ENCODE peak calls at places on chromosomes 1 and 21, in eight cellular contexts. One of them, this sample, is unnamed.

GRCh38 chr1:89198500-89199072 is at the start of gene GBP4:
- DNase-seq in osteocyte: no peak
- DNase-seq in cardiac muscle cell: peak
- DNase-seq in AG04449: no peak
- DNase-seq in fibroblast of lung: peak
- DNase-seq in Calu3: peak
- DNase-seq in CD8-positive, alpha-beta T cell: peak
- DNase-seq in endothelial cell: peak
- DNase-seq in this sample: no peak

GRCh38 chr21:16372546-16372945 is 642.8 kb downstream of the USP25 start:
- DNase-seq in endothelial cell: no peak
- DNase-seq in osteocyte: no peak
- DNase-seq in fibroblast of lung: no peak
- DNase-seq in Calu3: no peak
- DNase-seq in AG04449: no peak
- DNase-seq in cardiac muscle cell: no peak
- DNase-seq in CD8-positive, alpha-beta T cell: no peak
- DNase-seq in this sample: no peak

GRCh38 chr21:44962481-44962966 is 22.7 kb downstream of the SLX9 start:
- DNase-seq in fibroblast of lung: peak
- DNase-seq in endothelial cell: no peak
- DNase-seq in Calu3: no peak
- DNase-seq in cardiac muscle cell: peak
- DNase-seq in AG04449: peak
- DNase-seq in CD8-positive, alpha-beta T cell: no peak
- DNase-seq in osteocyte: no peak
- DNase-seq in this sample: no peak

GRCh38 chr1:224427346-224427745 is 7.3 kb downstream of the WDR26 start:
- DNase-seq in AG04449: peak
- DNase-seq in osteocyte: no peak
- DNase-seq in Calu3: no peak
- DNase-seq in fibroblast of lung: peak
- DNase-seq in endothelial cell: no peak
- DNase-seq in CD8-positive, alpha-beta T cell: no peak
- DNase-seq in cardiac muscle cell: peak
- DNase-seq in this sample: no peak

GRCh38 chr1:23129846-23130245 is 38.8 kb downstream of the LUZP1 start:
- DNase-seq in Calu3: no peak
- DNase-seq in osteocyte: no peak
- DNase-seq in AG04449: no peak
- DNase-seq in cardiac muscle cell: no peak
- DNase-seq in endothelial cell: no peak
- DNase-seq in CD8-positive, alpha-beta T cell: no peak
- DNase-seq in fibroblast of lung: peak
- DNase-seq in this sample: no peak

GRCh38 chr1:62241357-62242131 is 46.9 kb downstream of the L1TD1 start:
- DNase-seq in cardiac muscle cell: no peak
- DNase-seq in fibroblast of lung: no peak
- DNase-seq in CD8-positive, alpha-beta T cell: no peak
- DNase-seq in osteocyte: no peak
- DNase-seq in Calu3: peak
- DNase-seq in endothelial cell: no peak
- DNase-seq in AG04449: no peak
- DNase-seq in this sample: peak

GRCh38 chr1:36703526-36704208 is 221.0 kb upstream of the CSF3R start:
- DNase-seq in endothelial cell: peak
- DNase-seq in Calu3: peak
- DNase-seq in osteocyte: no peak
- DNase-seq in fibroblast of lung: peak
- DNase-seq in cardiac muscle cell: peak
- DNase-seq in AG04449: no peak
- DNase-seq in CD8-positive, alpha-beta T cell: peak
- DNase-seq in this sample: peak

GRCh38 chr1:190226006-190226405 is 251.7 kb downstream of the BRINP3 start:
- DNase-seq in CD8-positive, alpha-beta T cell: no peak
- DNase-seq in endothelial cell: no peak
- DNase-seq in osteocyte: no peak
- DNase-seq in cardiac muscle cell: peak
- DNase-seq in AG04449: no peak
- DNase-seq in Calu3: no peak
- DNase-seq in fibroblast of lung: no peak
- DNase-seq in this sample: no peak

GRCh38 chr1:222909586-222909985 is 94.7 kb downstream of the DISP1 start:
- DNase-seq in cardiac muscle cell: peak
- DNase-seq in Calu3: no peak
- DNase-seq in AG04449: no peak
- DNase-seq in fibroblast of lung: peak
- DNase-seq in endothelial cell: no peak
- DNase-seq in CD8-positive, alpha-beta T cell: no peak
- DNase-seq in osteocyte: no peak
- DNase-seq in this sample: no peak

GRCh38 chr1:222904451-222904850 is 89.6 kb downstream of the DISP1 start:
- DNase-seq in AG04449: no peak
- DNase-seq in osteocyte: no peak
- DNase-seq in fibroblast of lung: no peak
- DNase-seq in endothelial cell: no peak
- DNase-seq in CD8-positive, alpha-beta T cell: no peak
- DNase-seq in cardiac muscle cell: no peak
- DNase-seq in Calu3: no peak
- DNase-seq in this sample: no peak
- TF ChIP-seq CTCF in AG04449: no peak
- TF ChIP-seq CTCF in osteocyte: no peak
- TF ChIP-seq CTCF in fibroblast of lung: no peak
- TF ChIP-seq CTCF in endothelial cell: no peak
- TF ChIP-seq CTCF in CD8-positive, alpha-beta T cell: no peak
- TF ChIP-seq CTCF in cardiac muscle cell: no peak
- TF ChIP-seq CTCF in Calu3: no peak
- TF ChIP-seq CTCF in this sample: no peak

GRCh38 chr1:5596651-5597050 is 395.6 kb downstream of the NPHP4 start:
- DNase-seq in osteocyte: peak
- DNase-seq in CD8-positive, alpha-beta T cell: no peak
- DNase-seq in AG04449: no peak
- DNase-seq in fibroblast of lung: no peak
- DNase-seq in endothelial cell: no peak
- DNase-seq in cardiac muscle cell: no peak
- DNase-seq in Calu3: no peak
- DNase-seq in this sample: no peak

GRCh38 chr1:5597991-5598823 is 394.0 kb downstream of the NPHP4 start:
- DNase-seq in fibroblast of lung: no peak
- DNase-seq in Calu3: no peak
- DNase-seq in AG04449: no peak
- DNase-seq in cardiac muscle cell: no peak
- DNase-seq in endothelial cell: no peak
- DNase-seq in CD8-positive, alpha-beta T cell: no peak
- DNase-seq in osteocyte: peak
- DNase-seq in this sample: no peak

GRCh38 chr1:5594056-5594956 is 397.9 kb downstream of the NPHP4 start:
- DNase-seq in endothelial cell: no peak
- DNase-seq in cardiac muscle cell: no peak
- DNase-seq in CD8-positive, alpha-beta T cell: no peak
- DNase-seq in osteocyte: peak
- DNase-seq in AG04449: no peak
- DNase-seq in Calu3: no peak
- DNase-seq in fibroblast of lung: no peak
- DNase-seq in this sample: no peak

GRCh38 chr1:5597171-5597864 is 394.9 kb downstream of the NPHP4 start:
- DNase-seq in cardiac muscle cell: no peak
- DNase-seq in CD8-positive, alpha-beta T cell: no peak
- DNase-seq in endothelial cell: no peak
- DNase-seq in fibroblast of lung: no peak
- DNase-seq in AG04449: no peak
- DNase-seq in osteocyte: peak
- DNase-seq in Calu3: no peak
- DNase-seq in this sample: no peak

DNA sequence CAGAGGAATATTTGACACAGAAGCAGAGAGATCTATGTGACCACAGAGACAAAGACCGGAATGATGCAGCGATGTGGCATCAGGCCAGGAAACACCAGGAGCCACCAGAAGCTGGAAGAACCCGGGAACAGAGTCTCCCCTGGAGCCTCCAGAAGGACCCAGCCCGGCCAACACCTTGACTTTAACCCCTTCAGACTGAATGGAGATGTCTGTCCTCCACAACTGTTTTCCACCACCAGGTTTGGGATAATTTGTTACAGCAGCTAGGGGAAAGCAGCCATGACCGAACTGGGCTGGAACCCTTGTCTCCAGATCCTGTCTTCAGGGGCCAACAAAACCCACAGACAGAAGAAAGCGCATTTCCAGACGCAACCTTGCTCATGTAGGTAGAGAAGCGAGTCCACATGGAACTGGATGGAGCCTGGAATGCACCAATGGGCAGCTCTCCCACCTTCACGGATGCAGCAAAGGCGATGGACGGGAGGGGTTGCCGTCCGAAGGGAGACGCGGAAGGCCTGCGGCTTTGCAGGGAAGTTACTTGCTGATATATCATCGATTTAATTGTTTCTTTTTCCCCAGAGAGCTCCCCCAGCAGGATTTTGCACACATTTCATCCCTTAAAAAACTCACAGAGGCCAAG is 396.6 kb downstream of the NPHP4 start:
- DNase-seq in osteocyte: peak
- DNase-seq in AG04449: no peak
- DNase-seq in endothelial cell: no peak
- DNase-seq in CD8-positive, alpha-beta T cell: no peak
- DNase-seq in Calu3: no peak
- DNase-seq in fibroblast of lung: no peak
- DNase-seq in cardiac muscle cell: no peak
- DNase-seq in this sample: no peak
- TF ChIP-seq CTCF in osteocyte: no peak
- TF ChIP-seq CTCF in AG04449: no peak
- TF ChIP-seq CTCF in endothelial cell: no peak
- TF ChIP-seq CTCF in CD8-positive, alpha-beta T cell: no peak
- TF ChIP-seq CTCF in Calu3: no peak
- TF ChIP-seq CTCF in fibroblast of lung: no peak
- TF ChIP-seq CTCF in cardiac muscle cell: no peak
- TF ChIP-seq CTCF in this sample: no peak

GRCh38 chr1:157219182-157219581 is 81.0 kb upstream of the ETV3 start:
- DNase-seq in cardiac muscle cell: no peak
- DNase-seq in fibroblast of lung: no peak
- DNase-seq in endothelial cell: no peak
- DNase-seq in AG04449: no peak
- DNase-seq in CD8-positive, alpha-beta T cell: no peak
- DNase-seq in Calu3: no peak
- DNase-seq in osteocyte: no peak
- DNase-seq in this sample: no peak

GRCh38 chr1:157218671-157219070 is 80.5 kb upstream of the ETV3 start:
- DNase-seq in AG04449: no peak
- DNase-seq in fibroblast of lung: no peak
- DNase-seq in Calu3: no peak
- DNase-seq in endothelial cell: no peak
- DNase-seq in CD8-positive, alpha-beta T cell: no peak
- DNase-seq in cardiac muscle cell: no peak
- DNase-seq in osteocyte: no peak
- DNase-seq in this sample: no peak

GRCh38 chr1:157213836-157214235 is 75.6 kb upstream of the ETV3 start:
- DNase-seq in fibroblast of lung: no peak
- DNase-seq in cardiac muscle cell: no peak
- DNase-seq in AG04449: no peak
- DNase-seq in Calu3: no peak
- DNase-seq in endothelial cell: no peak
- DNase-seq in CD8-positive, alpha-beta T cell: no peak
- DNase-seq in osteocyte: no peak
- DNase-seq in this sample: no peak

GRCh38 chr1:157217486-157217885 is 79.3 kb upstream of the ETV3 start:
- DNase-seq in CD8-positive, alpha-beta T cell: no peak
- DNase-seq in cardiac muscle cell: no peak
- DNase-seq in osteocyte: no peak
- DNase-seq in endothelial cell: no peak
- DNase-seq in Calu3: no peak
- DNase-seq in fibroblast of lung: no peak
- DNase-seq in AG04449: no peak
- DNase-seq in this sample: no peak

DNA sequence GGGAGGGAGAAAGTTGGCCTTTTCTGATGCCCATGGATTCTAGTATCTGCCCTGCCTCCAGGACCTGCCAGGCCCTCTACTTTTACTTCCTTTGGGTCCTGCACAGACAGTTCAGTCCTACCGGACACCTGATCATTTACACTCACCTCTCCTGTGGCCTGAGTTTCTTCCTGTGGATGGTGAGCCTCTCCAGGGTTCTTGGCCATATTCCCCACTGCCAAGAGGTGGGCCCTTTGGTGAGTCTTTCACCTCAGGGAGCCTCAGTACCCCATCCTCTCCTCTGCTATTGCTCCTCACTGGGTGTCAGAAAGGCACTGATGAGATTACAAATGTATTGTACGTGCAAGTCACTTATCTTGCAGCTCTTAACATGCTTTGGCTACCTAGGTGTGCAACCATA is 81.4 kb upstream of the ETV3 start:
- DNase-seq in endothelial cell: no peak
- DNase-seq in cardiac muscle cell: no peak
- DNase-seq in Calu3: no peak
- DNase-seq in CD8-positive, alpha-beta T cell: no peak
- DNase-seq in fibroblast of lung: no peak
- DNase-seq in osteocyte: no peak
- DNase-seq in AG04449: no peak
- DNase-seq in this sample: no peak
- TF ChIP-seq CTCF in endothelial cell: no peak
- TF ChIP-seq CTCF in cardiac muscle cell: no peak
- TF ChIP-seq CTCF in Calu3: no peak
- TF ChIP-seq CTCF in CD8-positive, alpha-beta T cell: no peak
- TF ChIP-seq CTCF in fibroblast of lung: no peak
- TF ChIP-seq CTCF in osteocyte: no peak
- TF ChIP-seq CTCF in AG04449: no peak
- TF ChIP-seq CTCF in this sample: no peak

GRCh38 chr1:166020229-166020628 is 146.6 kb downstream of the FAM78B start:
- DNase-seq in cardiac muscle cell: no peak
- DNase-seq in CD8-positive, alpha-beta T cell: no peak
- DNase-seq in Calu3: no peak
- DNase-seq in endothelial cell: no peak
- DNase-seq in AG04449: no peak
- DNase-seq in osteocyte: no peak
- DNase-seq in fibroblast of lung: no peak
- DNase-seq in this sample: no peak

GRCh38 chr1:166013232-166013631 is 153.6 kb downstream of the FAM78B start:
- DNase-seq in AG04449: no peak
- DNase-seq in Calu3: no peak
- DNase-seq in fibroblast of lung: no peak
- DNase-seq in osteocyte: no peak
- DNase-seq in CD8-positive, alpha-beta T cell: no peak
- DNase-seq in cardiac muscle cell: no peak
- DNase-seq in endothelial cell: no peak
- DNase-seq in this sample: peak

DNA sequence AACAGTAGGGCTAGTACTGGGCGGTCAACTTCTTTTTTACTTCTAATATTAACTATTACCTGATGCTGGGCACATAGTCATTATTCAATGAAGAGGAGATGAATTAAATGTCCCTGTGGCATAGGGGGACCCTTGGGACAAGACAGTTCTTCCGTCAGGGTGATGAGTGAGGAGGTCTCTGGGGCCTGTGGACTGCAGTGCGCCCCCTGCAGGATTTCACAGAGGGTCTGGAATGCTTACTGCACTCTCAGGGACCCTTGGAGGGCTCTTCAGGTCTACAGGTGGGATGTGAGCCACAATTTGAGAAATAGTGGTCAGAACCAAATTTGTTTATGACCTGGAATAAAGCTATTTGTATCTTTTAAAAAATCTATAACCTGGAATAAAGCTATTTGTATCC is 149.4 kb downstream of the FAM78B start:
- DNase-seq in CD8-positive, alpha-beta T cell: no peak
- DNase-seq in Calu3: no peak
- DNase-seq in cardiac muscle cell: no peak
- DNase-seq in AG04449: no peak
- DNase-seq in osteocyte: no peak
- DNase-seq in endothelial cell: peak
- DNase-seq in fibroblast of lung: no peak
- DNase-seq in this sample: peak
- TF ChIP-seq CTCF in CD8-positive, alpha-beta T cell: no peak
- TF ChIP-seq CTCF in Calu3: no peak
- TF ChIP-seq CTCF in cardiac muscle cell: no peak
- TF ChIP-seq CTCF in AG04449: no peak
- TF ChIP-seq CTCF in osteocyte: no peak
- TF ChIP-seq CTCF in endothelial cell: peak
- TF ChIP-seq CTCF in fibroblast of lung: no peak
- TF ChIP-seq CTCF in this sample: peak